ENCODE peak calls at places on chromosomes 3 and 15, in seven cellular contexts. One of them, this sample, is unnamed.

GRCh38 chr15:68209735-68210408 is 4.7 kb upstream of the CALML4 start:
- DNase-seq in RCC 7860: no peak
- DNase-seq in NCI-H69: no peak
- DNase-seq in hippocampal formation: no peak
- DNase-seq in CD4-positive, alpha-beta T cell: peak; percentile 22
- DNase-seq in progenitor cell of endocrine pancreas: no peak
- DNase-seq in Calu3: no peak
- DNase-seq in this sample: no peak

GRCh38 chr15:50933353-50933752 is 24.9 kb downstream of the AP4E1 start:
- DNase-seq in RCC 7860: no peak
- DNase-seq in NCI-H69: no peak
- DNase-seq in hippocampal formation: no peak
- DNase-seq in CD4-positive, alpha-beta T cell: no peak
- DNase-seq in progenitor cell of endocrine pancreas: no peak
- DNase-seq in Calu3: no peak
- DNase-seq in this sample: no peak

GRCh38 chr3:126397610-126398422 is 3.1 kb downstream of the CFAP100 start:
- DNase-seq in RCC 7860: no peak
- DNase-seq in NCI-H69: no peak
- DNase-seq in hippocampal formation: no peak
- DNase-seq in CD4-positive, alpha-beta T cell: no peak
- DNase-seq in progenitor cell of endocrine pancreas: no peak
- DNase-seq in Calu3: no peak
- DNase-seq in this sample: no peak

GRCh38 chr15:71571641-71572040 is 238.7 kb upstream of the NR2E3 start:
- DNase-seq in RCC 7860: no peak
- DNase-seq in NCI-H69: peak; percentile 9
- DNase-seq in hippocampal formation: no peak
- DNase-seq in CD4-positive, alpha-beta T cell: no peak
- DNase-seq in progenitor cell of endocrine pancreas: no peak
- DNase-seq in Calu3: no peak
- DNase-seq in this sample: no peak

GRCh38 chr3:170467560-170467959 is 48.9 kb downstream of the CLDN11 start:
- DNase-seq in RCC 7860: no peak
- DNase-seq in NCI-H69: peak; percentile 98
- DNase-seq in hippocampal formation: no peak
- DNase-seq in CD4-positive, alpha-beta T cell: no peak
- DNase-seq in progenitor cell of endocrine pancreas: no peak
- DNase-seq in Calu3: no peak
- DNase-seq in this sample: no peak

GRCh38 chr15:99556578-99556977 is 9.2 kb upstream of the MEF2A start:
- DNase-seq in RCC 7860: no peak
- DNase-seq in NCI-H69: no peak
- DNase-seq in hippocampal formation: no peak
- DNase-seq in CD4-positive, alpha-beta T cell: no peak
- DNase-seq in progenitor cell of endocrine pancreas: no peak
- DNase-seq in Calu3: no peak
- DNase-seq in this sample: no peak

GRCh38 chr15:71252036-71252898 is 137.0 kb downstream of the THSD4 start:
- DNase-seq in RCC 7860: peak; percentile 68
- DNase-seq in NCI-H69: no peak
- DNase-seq in hippocampal formation: no peak
- DNase-seq in CD4-positive, alpha-beta T cell: no peak
- DNase-seq in progenitor cell of endocrine pancreas: no peak
- DNase-seq in Calu3: peak; percentile 59
- DNase-seq in this sample: no peak

GRCh38 chr3:183210862-183211341 is 42.2 kb upstream of the B3GNT5 start:
- DNase-seq in RCC 7860: no peak
- DNase-seq in NCI-H69: no peak
- DNase-seq in hippocampal formation: no peak
- DNase-seq in CD4-positive, alpha-beta T cell: no peak
- DNase-seq in progenitor cell of endocrine pancreas: no peak
- DNase-seq in Calu3: peak; percentile 19
- DNase-seq in this sample: no peak

GRCh38 chr3:13025090-13025489 is 48.1 kb downstream of the IQSEC1 start:
- DNase-seq in RCC 7860: peak; percentile 66
- DNase-seq in NCI-H69: no peak
- DNase-seq in hippocampal formation: peak; percentile 29
- DNase-seq in CD4-positive, alpha-beta T cell: no peak
- DNase-seq in progenitor cell of endocrine pancreas: no peak
- DNase-seq in Calu3: peak; percentile 68
- DNase-seq in this sample: no peak

GRCh38 chr3:108180214-108180613 is 42.0 kb downstream of the IFT57 start:
- DNase-seq in RCC 7860: no peak
- DNase-seq in NCI-H69: peak; percentile 94
- DNase-seq in hippocampal formation: no peak
- DNase-seq in CD4-positive, alpha-beta T cell: no peak
- DNase-seq in progenitor cell of endocrine pancreas: no peak
- DNase-seq in Calu3: no peak
- DNase-seq in this sample: no peak

GRCh38 chr3:165195628-165196576 is at the start of gene SLITRK3:
- DNase-seq in RCC 7860: no peak
- DNase-seq in NCI-H69: peak; percentile 65
- DNase-seq in hippocampal formation: peak; percentile 41
- DNase-seq in CD4-positive, alpha-beta T cell: no peak
- DNase-seq in progenitor cell of endocrine pancreas: no peak
- DNase-seq in Calu3: no peak
- DNase-seq in this sample: peak; percentile 22

GRCh38 chr3:70816346-70816745 is 503.9 kb upstream of the MDFIC2 start:
- DNase-seq in RCC 7860: no peak
- DNase-seq in NCI-H69: no peak
- DNase-seq in hippocampal formation: no peak
- DNase-seq in CD4-positive, alpha-beta T cell: no peak
- DNase-seq in progenitor cell of endocrine pancreas: no peak
- DNase-seq in Calu3: no peak
- DNase-seq in this sample: no peak

GRCh38 chr3:100647673-100648072 is 38.3 kb downstream of the ADGRG7 start:
- DNase-seq in RCC 7860: no peak
- DNase-seq in NCI-H69: no peak
- DNase-seq in hippocampal formation: no peak
- DNase-seq in CD4-positive, alpha-beta T cell: no peak
- DNase-seq in progenitor cell of endocrine pancreas: no peak
- DNase-seq in Calu3: no peak
- DNase-seq in this sample: no peak

GRCh38 chr3:36795622-36796021 is 31.3 kb upstream of the DCLK3 start:
- DNase-seq in RCC 7860: no peak
- DNase-seq in NCI-H69: no peak
- DNase-seq in hippocampal formation: no peak
- DNase-seq in CD4-positive, alpha-beta T cell: no peak
- DNase-seq in progenitor cell of endocrine pancreas: no peak
- DNase-seq in Calu3: no peak
- DNase-seq in this sample: no peak

GRCh38 chr3:58560771-58561311 is 16.4 kb downstream of the FAM107A start:
- DNase-seq in RCC 7860: peak; percentile 93
- DNase-seq in NCI-H69: peak; percentile 16
- DNase-seq in hippocampal formation: no peak
- DNase-seq in CD4-positive, alpha-beta T cell: no peak
- DNase-seq in progenitor cell of endocrine pancreas: no peak
- DNase-seq in Calu3: peak; percentile 65
- DNase-seq in this sample: peak; percentile 93

GRCh38 chr15:66570842-66571241 is 5.0 kb upstream of the LCTL start:
- DNase-seq in RCC 7860: no peak
- DNase-seq in NCI-H69: no peak
- DNase-seq in hippocampal formation: no peak
- DNase-seq in CD4-positive, alpha-beta T cell: no peak
- DNase-seq in progenitor cell of endocrine pancreas: no peak
- DNase-seq in Calu3: no peak
- DNase-seq in this sample: no peak

GRCh38 chr3:179416681-179417080 is 34.6 kb downstream of the GNB4 start:
- DNase-seq in RCC 7860: no peak
- DNase-seq in NCI-H69: no peak
- DNase-seq in hippocampal formation: no peak
- DNase-seq in CD4-positive, alpha-beta T cell: no peak
- DNase-seq in progenitor cell of endocrine pancreas: no peak
- DNase-seq in Calu3: no peak
- DNase-seq in this sample: no peak

GRCh38 chr3:3707858-3708768 is 91.1 kb upstream of the LRRN1 start:
- DNase-seq in RCC 7860: no peak
- DNase-seq in NCI-H69: no peak
- DNase-seq in hippocampal formation: no peak
- DNase-seq in CD4-positive, alpha-beta T cell: no peak
- DNase-seq in progenitor cell of endocrine pancreas: no peak
- DNase-seq in Calu3: peak; percentile 46
- DNase-seq in this sample: no peak

GRCh38 chr15:66132251-66132816 is 121.2 kb downstream of the MEGF11 start:
- DNase-seq in RCC 7860: no peak
- DNase-seq in NCI-H69: peak; percentile 67
- DNase-seq in hippocampal formation: no peak
- DNase-seq in CD4-positive, alpha-beta T cell: no peak
- DNase-seq in progenitor cell of endocrine pancreas: no peak
- DNase-seq in Calu3: no peak
- DNase-seq in this sample: no peak

GRCh38 chr3:84194032-84194431 is 764.8 kb upstream of the CADM2 start:
- DNase-seq in RCC 7860: no peak
- DNase-seq in NCI-H69: no peak
- DNase-seq in hippocampal formation: no peak
- DNase-seq in CD4-positive, alpha-beta T cell: no peak
- DNase-seq in progenitor cell of endocrine pancreas: no peak
- DNase-seq in Calu3: no peak
- DNase-seq in this sample: no peak

This sample was measured in HAP-1.